ENCODE peak calls at places on chromosomes 1 and 21, in four cellular contexts. I, T, G and F are unnamed samples.

GRCh38 chr1:156923565-156924477 is 3.4 kb downstream of the LRRC71 start:
- DNase-seq in I (no peak), T (no peak), G (no peak), F (no peak)

GRCh38 chr21:26966360-26966977 is 419 bp downstream of the ADAMTS5 start:
- DNase-seq in I (peak), T (no peak), G (no peak), F (no peak)

GRCh38 chr1:109201123-109201703 is 12.5 kb upstream of the SARS1 start:
- DNase-seq in I (peak), T (peak), G (peak), F (peak)

GRCh38 chr1:61202854-61203603 is 120.7 kb downstream of the NFIA start:
- DNase-seq in I (peak), T (no peak), G (no peak), F (no peak)

GRCh38 chr1:205998457-205999241 is 4.5 kb downstream of the RAB7B start:
- DNase-seq in I (no peak), T (no peak), G (no peak), F (no peak)

GRCh38 chr1:101026394-101026788 is 807 bp upstream of the DPH5 start:
- DNase-seq in I (no peak), T (no peak), G (no peak), F (no peak)

GRCh38 chr1:10682449-10683365 is 113.7 kb downstream of the CASZ1 start:
- DNase-seq in I (no peak), T (no peak), G (no peak), F (no peak)

GRCh38 chr1:90614872-90615271 is 102.2 kb downstream of the BARHL2 start:
- DNase-seq in I (no peak), T (no peak), G (no peak), F (no peak)

GRCh38 chr1:113818585-113818984 is 6.3 kb upstream of the RSBN1 start:
- DNase-seq in I (no peak), T (no peak), G (no peak), F (no peak)

GRCh38 chr1:216686860-216687545 is 36.2 kb downstream of the ESRRG start:
- DNase-seq in I (peak), T (no peak), G (no peak), F (no peak)

GRCh38 chr1:241730031-241730430 is 78.0 kb downstream of the WDR64 start:
- DNase-seq in I (no peak), T (no peak), G (no peak), F (no peak)